ENCODE peak calls at places on chromosomes 6 and 20, in six cellular contexts. D is HCT116, J is GM12878, K is SK-N-SH, M is HepG2, C is K562. G is an unnamed sample.

GRCh38 chr20:22374678-22375590 is 209.4 kb downstream of the FOXA2 start:
- DNase-seq in D (no peak), K (no peak), M (no peak), C (no peak), J (no peak), G (no peak)

GRCh38 chr20:2713285-2713684 is 20.7 kb downstream of the EBF4 start:
- DNase-seq in K (no peak), J (no peak), D (no peak), C (no peak), M (peak), G (no peak)

GRCh38 chr6:151286192-151286591 is 46.4 kb downstream of the AKAP12 start:
- DNase-seq in C (peak), K (no peak), D (no peak), J (no peak), M (no peak), G (no peak)

GRCh38 chr6:143262037-143262436 is 188.5 kb downstream of the ADAT2 start:
- DNase-seq in J (no peak), M (no peak), C (no peak), K (no peak), D (no peak), G (no peak)

GRCh38 chr20:45098096-45098773 is 2.7 kb downstream of the KCNS1 start:
- DNase-seq in J (no peak), C (no peak), D (no peak), M (no peak), K (peak), G (peak)

GRCh38 chr20:63045401-63045800 is 38.6 kb upstream of the BHLHE23 start:
- DNase-seq in J (no peak), D (no peak), M (no peak), K (no peak), C (no peak), G (no peak)

GRCh38 chr6:169529931-169530761 is 171.7 kb downstream of the WDR27 start:
- DNase-seq in K (no peak), C (no peak), J (no peak), D (no peak), M (no peak), G (no peak)

GRCh38 chr6:40349566-40350192 is 237.5 kb downstream of the LRFN2 start:
- DNase-seq in D (no peak), C (peak), K (no peak), M (no peak), J (no peak), G (no peak)

GRCh38 chr20:25302596-25302995 is 54.7 kb downstream of the PYGB start:
- DNase-seq in K (no peak), J (no peak), C (no peak), M (no peak), D (no peak), G (no peak)

GRCh38 chr6:21664263-21665081 is 70.9 kb downstream of the SOX4 start:
- DNase-seq in D (no peak), K (no peak), M (no peak), C (no peak), J (no peak), G (peak)

GRCh38 chr6:149271348-149272340 is 45.9 kb upstream of the TAB2 start:
- DNase-seq in K (no peak), C (no peak), M (no peak), D (no peak), J (peak), G (no peak)

GRCh38 chr6:53119772-53120409 is 28.8 kb downstream of the GCM1 start:
- DNase-seq in C (no peak), J (no peak), K (no peak), M (peak), D (peak), G (peak)

GRCh38 chr20:45861157-45862075 is 4.0 kb downstream of the ZSWIM3 start:
- DNase-seq in M (peak), K (no peak), D (no peak), J (no peak), C (no peak), G (no peak)

GRCh38 chr20:3815703-3816315 is 4.5 kb upstream of the AP5S1 start:
- DNase-seq in K (no peak), M (no peak), J (no peak), C (no peak), D (no peak), G (no peak)

GRCh38 chr6:145453376-145453775 is 281.9 kb downstream of the EPM2A start:
- DNase-seq in M (no peak), K (peak), C (no peak), J (no peak), D (peak), G (no peak)

GRCh38 chr20:49843770-49844169 is 31.1 kb downstream of the SLC9A8 start:
- DNase-seq in M (no peak), D (no peak), K (no peak), J (no peak), C (no peak), G (no peak)

GRCh38 chr20:2467412-2467811 is 3.2 kb downstream of the SNRPB start:
- DNase-seq in C (no peak), J (no peak), D (no peak), K (no peak), M (no peak), G (no peak)

GRCh38 chr20:11193241-11193640 is 519.4 kb upstream of the JAG1 start:
- DNase-seq in K (no peak), J (no peak), M (no peak), D (no peak), C (no peak), G (no peak)

GRCh38 chr20:35551485-35551884 is 9.6 kb downstream of the ERGIC3 start:
- DNase-seq in M (no peak), C (no peak), K (no peak), J (no peak), D (no peak), G (no peak)

GRCh38 chr6:33700391-33701050 is 11.0 kb downstream of the UQCC2 start:
- DNase-seq in C (peak), K (peak), M (peak), D (peak), J (no peak), G (peak)

GRCh38 chr6:147624946-147625515 is 116.5 kb downstream of the SAMD5 start:
- DNase-seq in M (no peak), D (no peak), J (no peak), K (no peak), C (no peak), G (no peak)

GRCh38 chr6:87391334-87391733 is 16.4 kb upstream of the CFAP206 start:
- DNase-seq in J (no peak), M (peak), K (peak), D (peak), C (peak), G (peak)

GRCh38 chr6:18488004-18488403 is 100.9 kb downstream of the RNF144B start:
- DNase-seq in J (no peak), D (no peak), M (no peak), C (no peak), K (no peak), G (no peak)

GRCh38 chr6:156852858-156853216 is 75.7 kb downstream of the ARID1B start:
- DNase-seq in J (no peak), D (no peak), K (no peak), C (peak), M (no peak), G (peak)

GRCh38 chr6:39166918-39167301 is 51.9 kb upstream of the SAYSD1 start:
- DNase-seq in M (no peak), J (no peak), K (no peak), D (no peak), C (no peak), G (no peak)

GRCh38 chr6:154509421-154510143 is 903 bp downstream of the CNKSR3 start:
- DNase-seq in D (no peak), K (peak), M (peak), J (no peak), C (peak), G (peak)

GRCh38 chr6:115004982-115005381 is 662.2 kb upstream of the HS3ST5 start:
- DNase-seq in K (peak), J (no peak), M (no peak), C (no peak), D (no peak), G (no peak)

GRCh38 chr6:122548820-122549219 is 61.4 kb upstream of the PKIB start:
- DNase-seq in D (no peak), K (no peak), J (no peak), C (no peak), M (no peak), G (no peak)

GRCh38 chr6:100283288-100283687 is 181.4 kb downstream of the SIM1 start:
- DNase-seq in D (peak), C (peak), M (no peak), K (no peak), J (no peak), G (no peak)

GRCh38 chr20:53494753-53495152 is 98.9 kb downstream of the ZNF217 start:
- DNase-seq in K (peak), C (no peak), M (no peak), D (no peak), J (no peak), G (no peak)

GRCh38 chr20:5822569-5822968 is 72.4 kb downstream of the SHLD1 start:
- DNase-seq in J (no peak), M (no peak), K (no peak), D (no peak), C (peak), G (no peak)

GRCh38 chr6:106178900-106179299 is 92.8 kb downstream of the PRDM1 start:
- DNase-seq in C (no peak), M (no peak), D (no peak), J (no peak), K (no peak), G (no peak)

DNA sequence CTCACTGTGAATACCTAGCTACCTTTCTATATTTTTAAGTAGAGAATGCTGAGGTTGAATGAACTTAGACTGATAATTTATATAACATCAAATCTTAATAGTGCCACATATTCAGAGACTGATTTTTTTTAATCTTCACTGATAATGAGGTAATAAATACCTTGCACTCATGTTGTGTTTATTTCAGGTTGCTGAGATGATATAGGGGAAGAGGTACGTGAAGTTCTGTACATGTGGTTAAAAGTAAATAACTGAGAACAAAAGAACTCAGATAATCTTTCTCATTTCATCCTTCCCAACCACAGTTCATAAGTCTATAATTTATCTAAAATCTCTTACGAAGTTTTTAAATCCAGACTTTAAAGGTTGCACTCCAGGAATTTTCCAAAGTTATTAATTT is 6.4 kb downstream of the NHSL1 start:
- DNase-seq in K (no peak), D (no peak), J (no peak), M (no peak), C (no peak), G (no peak)
- TF ChIP-seq POLR2AphosphoS5 in K (no peak), D (no peak), J (no peak), M (no peak), C (no peak), G (no peak)

GRCh38 chr6:5302995-5303622 is 41.8 kb downstream of the FARS2 start:
- DNase-seq in C (peak), K (no peak), M (peak), D (peak), J (peak), G (no peak)

GRCh38 chr6:5305968-5306626 is 44.8 kb downstream of the FARS2 start:
- DNase-seq in C (no peak), J (no peak), D (no peak), M (peak), K (no peak), G (no peak)

GRCh38 chr6:5300206-5300764 is 39.0 kb downstream of the FARS2 start:
- DNase-seq in D (no peak), M (no peak), C (no peak), K (no peak), J (no peak), G (no peak)

GRCh38 chr6:5303711-5304110 is 42.4 kb downstream of the FARS2 start:
- DNase-seq in D (no peak), M (no peak), J (no peak), K (no peak), C (no peak), G (no peak)

GRCh38 chr6:5302220-5302946 is 41.1 kb downstream of the FARS2 start:
- DNase-seq in M (no peak), C (peak), K (peak), J (peak), D (no peak), G (no peak)
- TF ChIP-seq YY1 in M (no peak), C (no peak), K (no peak), J (peak), D (no peak), G (no peak)

DNA sequence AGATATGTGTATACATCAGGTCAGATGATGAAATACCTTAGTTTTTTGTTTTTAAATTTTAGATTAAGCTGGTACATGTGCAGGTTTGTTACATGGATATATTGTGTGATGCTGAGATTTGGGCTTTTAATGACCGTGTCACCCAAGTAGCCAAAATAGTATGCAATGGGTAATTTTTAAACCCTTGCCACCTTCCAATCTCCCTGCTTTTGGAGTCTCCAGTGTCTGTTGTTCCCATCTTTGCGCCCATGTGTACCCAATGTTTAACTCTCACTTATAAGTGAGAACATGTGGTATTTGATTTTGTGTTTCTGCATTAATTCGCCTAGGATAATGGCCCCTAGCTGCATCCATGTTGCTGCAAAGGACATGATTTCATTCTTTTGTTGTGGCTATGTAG is 45.8 kb downstream of the TNFAIP3 start:
- DNase-seq in J (no peak), K (no peak), D (no peak), C (no peak), M (no peak), G (no peak)
- TF ChIP-seq POLR2AphosphoS5 in J (no peak), K (no peak), D (no peak), C (no peak), M (no peak), G (no peak)

GRCh38 chr20:709864-710761 is 34.5 kb upstream of the SCRT2 start:
- DNase-seq in K (peak), M (no peak), J (no peak), C (no peak), D (no peak), G (no peak)
- TF ChIP-seq YY1 in K (no peak), M (no peak), J (no peak), C (no peak), D (no peak), G (no peak)

GRCh38 chr6:138543648-138544047 is 44.4 kb upstream of the NHSL1 start:
- DNase-seq in M (peak), C (no peak), D (no peak), J (no peak), K (no peak), G (no peak)

GRCh38 chr6:138544521-138544920 is 45.2 kb upstream of the NHSL1 start:
- DNase-seq in J (no peak), K (no peak), C (no peak), M (no peak), D (no peak), G (no peak)

GRCh38 chr6:138550346-138550767 is 51.1 kb upstream of the NHSL1 start:
- DNase-seq in J (no peak), C (no peak), D (no peak), M (peak), K (no peak), G (no peak)

GRCh38 chr6:138545621-138545980 is 46.3 kb upstream of the NHSL1 start:
- DNase-seq in J (no peak), M (no peak), D (no peak), K (no peak), C (no peak), G (no peak)

GRCh38 chr6:138546733-138547185 is 47.5 kb upstream of the NHSL1 start:
- DNase-seq in J (no peak), K (no peak), M (peak), D (no peak), C (no peak), G (no peak)
- TF ChIP-seq POLR2AphosphoS5 in J (no peak), K (no peak), M (no peak), D (no peak), C (no peak), G (no peak)

DNA sequence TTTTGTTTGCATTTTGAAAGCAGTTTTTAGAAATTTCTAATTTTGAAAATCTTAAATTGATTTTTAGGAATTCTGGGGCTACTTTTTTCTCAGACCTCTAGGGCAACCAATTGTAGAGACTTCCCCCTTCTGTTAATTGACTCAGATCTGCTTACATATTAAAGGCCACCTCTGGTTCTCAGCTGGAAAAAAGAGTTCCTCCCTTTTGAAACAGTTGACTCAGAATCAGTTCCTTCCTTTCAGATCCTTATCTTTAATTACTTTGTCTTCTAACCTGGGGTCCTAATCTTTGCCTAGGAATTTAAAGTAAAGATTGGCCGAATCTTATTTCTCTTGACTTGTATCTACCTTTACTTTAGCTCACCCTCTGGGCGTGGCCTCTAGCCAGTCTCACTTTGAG is 146.8 kb downstream of the LAMA2 start:
- DNase-seq in M (no peak), K (no peak), J (no peak), C (no peak), D (no peak), G (no peak)
- TF ChIP-seq YY1 in M (no peak), K (no peak), J (no peak), C (no peak), D (no peak), G (no peak)

GRCh38 chr20:32465092-32465900 is 107.2 kb downstream of the ASXL1 start:
- DNase-seq in C (no peak), D (no peak), K (no peak), J (no peak), M (peak), G (no peak)
- TF ChIP-seq POLR2AphosphoS5 in C (no peak), D (no peak), K (no peak), J (no peak), M (peak), G (no peak)